ENCODE peak calls at places on chromosome 15, in seven cellular contexts. B is neuronal stem cell, W is gastrocnemius medialis, K is psoas muscle, F is left lung, O is mammary epithelial cell, S is colonic mucosa. G is an unnamed sample.

GRCh38 chr15:68553994-68554715 is 24.6 kb upstream of the CORO2B start:
- DNase-seq in B (peak), W (peak), K (no peak), F (peak), O (peak), S (peak), G (no peak)

GRCh38 chr15:55268054-55268695 is 21.4 kb downstream of the RAB27A start:
- DNase-seq in B (no peak), W (no peak), K (no peak), F (no peak), O (no peak), S (no peak), G (no peak)

GRCh38 chr15:47741082-47741481 is 23.8 kb downstream of the SEMA6D start:
- DNase-seq in B (no peak), W (no peak), K (no peak), F (no peak), O (no peak), S (no peak), G (no peak)

GRCh38 chr15:58276924-58277323 is 138.7 kb downstream of the AQP9 start:
- DNase-seq in B (no peak), W (no peak), K (no peak), F (no peak), O (no peak), S (no peak), G (no peak)

GRCh38 chr15:96699871-96700401 is 369.4 kb downstream of the NR2F2 start:
- DNase-seq in B (no peak), W (no peak), K (no peak), F (no peak), O (no peak), S (no peak), G (peak)

GRCh38 chr15:92902723-92903587 is 2.8 kb downstream of the CHD2 start:
- DNase-seq in B (no peak), W (no peak), K (no peak), F (no peak), O (peak), S (no peak), G (no peak)

GRCh38 chr15:79886119-79886518 is 10.7 kb downstream of the MTHFS start:
- DNase-seq in B (no peak), W (no peak), K (no peak), F (no peak), O (no peak), S (no peak), G (no peak)

GRCh38 chr15:31975446-31976229 is 54.7 kb upstream of the CHRNA7 start:
- DNase-seq in B (peak), W (no peak), K (no peak), F (no peak), O (no peak), S (peak), G (no peak)

GRCh38 chr15:43749690-43750345 is 3.6 kb downstream of the PDIA3 start:
- DNase-seq in B (no peak), W (no peak), K (no peak), F (no peak), O (no peak), S (no peak), G (no peak)

GRCh38 chr15:80887148-80887547 is 102.5 kb downstream of the MESD start:
- DNase-seq in B (no peak), W (no peak), K (no peak), F (no peak), O (no peak), S (no peak), G (no peak)

GRCh38 chr15:66934315-66934930 is 131.0 kb upstream of the SMAD3 start:
- DNase-seq in B (no peak), W (no peak), K (no peak), F (no peak), O (no peak), S (no peak), G (no peak)

GRCh38 chr15:67745059-67745993 is 80.0 kb upstream of the SKOR1 start:
- DNase-seq in B (no peak), W (no peak), K (no peak), F (no peak), O (peak), S (no peak), G (no peak)

GRCh38 chr15:67108122-67108871 is 42.9 kb downstream of the SMAD3 start:
- DNase-seq in B (no peak), W (no peak), K (no peak), F (no peak), O (no peak), S (no peak), G (no peak)

GRCh38 chr15:60573936-60574335 is 95.0 kb upstream of the ICE2 start:
- DNase-seq in B (no peak), W (no peak), K (no peak), F (no peak), O (no peak), S (no peak), G (no peak)
- H3K27ac ChIP-seq in B (no peak), W (no peak), K (no peak), F (no peak), O (no peak), S (no peak), G (no peak)

GRCh38 chr15:88752956-88753355 is 50.3 kb upstream of the ACAN start:
- DNase-seq in B (no peak), W (no peak), K (no peak), F (no peak), O (no peak), S (no peak), G (no peak)

GRCh38 chr15:88749699-88750098 is 53.5 kb upstream of the ACAN start:
- DNase-seq in B (no peak), W (no peak), K (no peak), F (no peak), O (no peak), S (no peak), G (no peak)

GRCh38 chr15:88756521-88756920 is 46.7 kb upstream of the ACAN start:
- DNase-seq in B (no peak), W (no peak), K (no peak), F (no peak), O (no peak), S (no peak), G (no peak)

GRCh38 chr15:88748651-88749050 is 54.6 kb upstream of the ACAN start:
- DNase-seq in B (no peak), W (no peak), K (no peak), F (no peak), O (no peak), S (no peak), G (no peak)

DNA sequence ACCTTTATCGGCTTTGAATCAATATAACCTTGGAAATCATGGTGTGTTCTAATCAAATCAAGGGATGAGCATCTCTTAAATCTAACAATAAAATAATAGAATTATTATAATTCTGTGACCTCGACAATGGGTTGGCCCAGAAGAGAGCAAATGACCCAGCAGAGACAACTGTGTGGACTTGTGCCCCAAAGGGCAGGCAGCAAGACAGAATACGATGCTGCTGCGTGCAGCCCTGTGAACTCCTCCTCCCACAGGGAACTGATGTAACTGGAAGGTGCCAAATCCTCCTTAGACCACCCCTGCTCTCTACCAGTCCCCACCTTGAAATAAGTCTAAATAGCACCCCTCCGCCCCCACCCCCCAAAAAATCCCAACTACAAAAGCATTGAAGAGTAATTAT is 50.7 kb upstream of the ACAN start:
- DNase-seq in B (no peak), W (no peak), K (no peak), F (no peak), O (no peak), S (no peak), G (no peak)
- H3K4me3 ChIP-seq in B (no peak), W (no peak), K (no peak), F (no peak), O (no peak), S (no peak), G (no peak)

DNA sequence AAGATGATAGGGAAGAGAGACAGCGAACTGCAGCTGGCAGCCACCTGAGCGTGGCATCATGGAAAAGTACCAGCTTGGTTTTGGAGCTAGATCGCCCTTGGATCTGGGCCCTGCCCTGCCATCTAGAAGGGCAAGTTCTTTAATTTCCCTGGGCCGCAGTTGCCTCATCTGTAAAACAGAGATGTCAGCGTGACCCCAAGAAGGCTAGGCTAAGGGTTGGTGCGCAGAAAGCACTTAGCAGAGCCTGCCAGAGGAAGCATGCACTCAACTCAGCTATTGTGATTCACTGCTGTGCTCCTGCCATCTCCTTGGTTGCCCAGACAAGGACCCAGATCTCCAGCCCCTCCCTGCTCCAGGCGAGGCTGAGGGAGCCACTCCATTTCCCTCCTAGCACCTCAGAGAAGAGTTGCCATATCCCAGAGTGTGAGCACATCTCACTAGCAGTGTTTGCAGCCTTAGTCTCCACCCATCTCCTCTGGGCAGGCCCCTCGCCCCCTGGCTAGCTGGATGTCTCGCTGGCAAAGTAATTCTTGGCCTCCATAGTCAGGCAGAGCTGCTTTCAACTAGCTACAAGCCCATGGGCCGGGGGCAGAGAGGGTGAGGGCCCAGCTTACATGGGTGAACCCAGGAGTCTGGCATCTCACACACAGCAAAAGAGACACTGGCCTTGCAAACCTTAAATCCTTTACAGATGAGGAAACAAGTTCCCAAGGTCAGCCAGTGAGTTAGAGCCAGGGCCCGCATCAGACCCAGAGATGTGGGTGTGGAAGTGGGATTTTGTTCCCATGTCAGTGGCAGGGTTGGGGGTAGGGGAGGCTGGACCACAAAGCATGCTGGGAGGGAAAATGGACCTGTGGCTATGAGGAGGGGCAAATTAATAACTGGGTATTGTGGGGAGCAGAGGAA is 280.7 kb upstream of the TLE3 start:
- DNase-seq in B (no peak), W (no peak), K (no peak), F (no peak), O (no peak), S (no peak), G (no peak)
- H3K27ac ChIP-seq in B (no peak), W (no peak), K (no peak), F (no peak), O (no peak), S (no peak), G (no peak)

GRCh38 chr15:74303741-74304309 is 63.6 kb downstream of the CYP11A1 start:
- DNase-seq in B (no peak), W (no peak), K (no peak), F (no peak), O (no peak), S (no peak), G (no peak)

GRCh38 chr15:74302821-74303359 is 64.6 kb downstream of the CYP11A1 start:
- DNase-seq in B (no peak), W (no peak), K (no peak), F (no peak), O (peak), S (no peak), G (no peak)

GRCh38 chr15:74300057-74300620 is 64.0 kb downstream of the CCDC33 start:
- DNase-seq in B (no peak), W (no peak), K (no peak), F (no peak), O (no peak), S (no peak), G (no peak)

GRCh38 chr15:74304459-74304858 is 63.0 kb downstream of the CYP11A1 start:
- DNase-seq in B (no peak), W (no peak), K (no peak), F (no peak), O (no peak), S (no peak), G (no peak)

DNA sequence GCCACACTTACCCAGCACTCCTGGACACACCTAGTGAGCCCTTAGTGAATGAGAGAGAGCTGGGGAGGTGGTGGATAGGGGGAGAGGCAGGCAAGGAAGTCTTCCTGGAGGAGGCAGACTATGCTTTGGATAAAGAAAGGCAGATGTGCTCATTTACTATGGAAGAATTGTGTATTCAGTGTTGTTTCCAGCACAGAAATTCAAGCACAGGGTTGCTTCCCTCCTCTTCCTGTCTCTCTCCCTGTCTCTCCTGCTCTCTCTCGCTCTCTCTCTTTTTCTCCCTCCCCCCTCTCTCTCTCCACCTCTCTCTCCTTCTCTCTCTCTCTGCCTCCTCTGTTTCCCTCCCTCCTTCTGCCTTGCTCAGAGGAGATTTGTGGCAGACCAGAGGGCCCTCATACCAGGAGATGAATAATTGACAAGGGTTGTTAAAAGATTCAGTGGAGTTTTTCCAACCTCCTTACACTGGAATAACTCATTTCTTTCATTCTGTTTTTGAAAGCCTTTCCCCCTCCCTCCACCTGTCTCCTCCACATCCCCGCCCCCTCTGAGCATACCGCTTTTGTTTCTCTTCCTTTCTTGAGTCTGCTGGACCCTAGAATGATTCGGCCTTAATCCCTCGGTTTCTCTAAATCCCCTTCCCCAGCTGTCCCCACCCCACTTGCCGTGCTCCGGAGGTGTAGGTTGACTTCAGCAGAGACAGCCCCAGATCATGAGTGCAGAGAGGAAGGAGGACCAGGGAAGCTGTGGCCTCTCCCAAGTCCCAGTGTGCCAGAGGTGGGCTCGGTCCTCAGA is 65.7 kb downstream of the CCDC33 start:
- DNase-seq in B (no peak), W (no peak), K (no peak), F (no peak), O (no peak), S (no peak), G (no peak)
- H3K4me3 ChIP-seq in B (no peak), W (no peak), K (no peak), F (no peak), O (no peak), S (no peak), G (no peak)

GRCh38 chr15:70321106-70321809 is 223.5 kb upstream of the TLE3 start:
- DNase-seq in B (no peak), W (no peak), K (no peak), F (no peak), O (no peak), S (no peak), G (no peak)

GRCh38 chr15:70320077-70320830 is 222.5 kb upstream of the TLE3 start:
- DNase-seq in B (no peak), W (no peak), K (no peak), F (no peak), O (no peak), S (no peak), G (no peak)

GRCh38 chr15:70323111-70323851 is 225.6 kb upstream of the TLE3 start:
- DNase-seq in B (peak), W (peak), K (peak), F (no peak), O (no peak), S (no peak), G (no peak)

GRCh38 chr15:70324001-70324974 is 226.6 kb upstream of the TLE3 start:
- DNase-seq in B (no peak), W (no peak), K (no peak), F (no peak), O (peak), S (peak), G (no peak)

GRCh38 chr15:70322051-70322668 is 224.4 kb upstream of the TLE3 start:
- DNase-seq in B (no peak), W (no peak), K (no peak), F (no peak), O (no peak), S (no peak), G (no peak)
- H3K27ac ChIP-seq in B (no peak), W (no peak), K (no peak), F (no peak), O (no peak), S (peak), G (no peak)

GRCh38 chr15:78129098-78130011 is 1.9 kb downstream of the CIB2 start:
- DNase-seq in B (no peak), W (peak), K (peak), F (no peak), O (no peak), S (no peak), G (no peak)

GRCh38 chr15:78127882-78128281 is 3.4 kb downstream of the CIB2 start:
- DNase-seq in B (no peak), W (no peak), K (no peak), F (no peak), O (no peak), S (no peak), G (no peak)

GRCh38 chr15:78130466-78131294 is 565 bp downstream of the CIB2 start:
- DNase-seq in B (no peak), W (no peak), K (peak), F (no peak), O (no peak), S (peak), G (no peak)

GRCh38 chr15:78131295-78132021 is at the start of gene CIB2:
- DNase-seq in B (peak), W (peak), K (peak), F (peak), O (no peak), S (peak), G (no peak)

DNA sequence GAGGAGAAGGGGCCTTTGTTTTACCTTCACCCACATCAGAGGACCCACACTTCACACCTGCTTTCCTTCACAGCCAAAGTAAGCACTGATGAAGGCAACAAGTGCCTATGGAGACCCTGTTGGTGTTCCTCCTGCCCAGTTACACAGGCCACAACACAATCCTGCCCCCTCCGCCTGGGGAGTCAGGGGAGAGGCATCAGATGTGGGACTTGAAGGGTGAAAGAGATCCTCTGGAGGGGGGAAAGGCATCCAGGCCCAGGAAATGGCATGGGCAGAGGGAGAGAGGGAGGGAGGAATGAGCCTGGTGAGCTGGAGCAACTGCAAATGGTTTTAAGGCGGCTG is 1.3 kb downstream of the CIB2 start:
- DNase-seq in B (no peak), W (no peak), K (no peak), F (no peak), O (no peak), S (no peak), G (no peak)
- H3K4me3 ChIP-seq in B (no peak), W (no peak), K (no peak), F (no peak), O (no peak), S (no peak), G (no peak)